ENCODE peak calls at places on chromosomes 4 and X, in seven cellular contexts. I, S, L, Z, A, Q and J are unnamed samples.

GRCh38 chrX:68196939-68197791 is 236.1 kb downstream of the OPHN1 start:
- DNase-seq in I (no peak), S (peak; percentile 40), L (peak; percentile 58), Z (peak; percentile 43), A (peak; percentile 60), Q (no peak), J (no peak)

GRCh38 chr4:182555997-182556418 is 312.8 kb downstream of the TENM3 start:
- DNase-seq in I (no peak), S (no peak), L (no peak), Z (no peak), A (peak; percentile 66), Q (no peak), J (peak; percentile 85)

GRCh38 chr4:9969526-9970398 is 51.5 kb downstream of the SLC2A9 start:
- DNase-seq in I (no peak), S (no peak), L (no peak), Z (no peak), A (no peak), Q (no peak), J (no peak)

GRCh38 chr4:108466936-108467902 is 153.2 kb upstream of the RPL34 start:
- DNase-seq in I (no peak), S (no peak), L (no peak), Z (no peak), A (no peak), Q (no peak), J (peak; percentile 73)

GRCh38 chr4:127832585-127832984 is 48.1 kb upstream of the PLK4 start:
- DNase-seq in I (no peak), S (no peak), L (no peak), Z (no peak), A (no peak), Q (no peak), J (no peak)

GRCh38 chr4:35520059-35520458 is 724.3 kb downstream of the ARAP2 start:
- DNase-seq in I (no peak), S (no peak), L (no peak), Z (peak; percentile 25), A (no peak), Q (no peak), J (no peak)

GRCh38 chr4:173518419-173519102 is 11.5 kb downstream of the HAND2 start:
- DNase-seq in I (no peak), S (no peak), L (peak; percentile 64), Z (no peak), A (peak; percentile 74), Q (no peak), J (no peak)

GRCh38 chrX:145041486-145041885 is 205.8 kb upstream of the SPANXN1 start:
- DNase-seq in I (no peak), S (no peak), L (no peak), Z (no peak), A (no peak), Q (no peak), J (no peak)

GRCh38 chrX:56248492-56248891 is 16.3 kb downstream of the KLF8 start:
- DNase-seq in I (peak; percentile 58), S (peak; percentile 10), L (peak; percentile 52), Z (peak; percentile 26), A (peak; percentile 78), Q (no peak), J (no peak)

GRCh38 chr4:128913228-128913627 is 103.7 kb downstream of the JADE1 start:
- DNase-seq in I (no peak), S (no peak), L (no peak), Z (no peak), A (no peak), Q (no peak), J (no peak)

GRCh38 chrX:69231903-69232302 is 66.7 kb upstream of the PJA1 start:
- DNase-seq in I (no peak), S (no peak), L (no peak), Z (no peak), A (peak; percentile 24), Q (no peak), J (no peak)

GRCh38 chrX:148203531-148203930 is 222.4 kb downstream of the FMR1NB start:
- DNase-seq in I (no peak), S (no peak), L (no peak), Z (no peak), A (no peak), Q (no peak), J (no peak)

GRCh38 chrX:139828037-139828436 is 104.8 kb downstream of the ATP11C start:
- DNase-seq in I (no peak), S (no peak), L (no peak), Z (no peak), A (no peak), Q (no peak), J (no peak)

GRCh38 chrX:3184176-3184930 is 143.1 kb downstream of the ARSF start:
- DNase-seq in I (no peak), S (no peak), L (no peak), Z (peak; percentile 4), A (no peak), Q (no peak), J (peak; percentile 88)

GRCh38 chr4:1250527-1250812 is 1.5 kb upstream of the CTBP1 start:
- DNase-seq in I (no peak), S (no peak), L (peak; percentile 8), Z (no peak), A (no peak), Q (no peak), J (no peak)

GRCh38 chrX:151830911-151831310 is 81.8 kb upstream of the MAGEA4 start:
- DNase-seq in I (no peak), S (no peak), L (no peak), Z (no peak), A (no peak), Q (no peak), J (no peak)

GRCh38 chr4:11074581-11075241 is 354.0 kb downstream of the HS3ST1 start:
- DNase-seq in I (no peak), S (no peak), L (no peak), Z (no peak), A (no peak), Q (no peak), J (no peak)

GRCh38 chr4:75542824-75543223 is 13.0 kb upstream of the ODAPH start:
- DNase-seq in I (no peak), S (no peak), L (no peak), Z (no peak), A (no peak), Q (no peak), J (peak; percentile 44)

GRCh38 chr4:3215733-3216132 is 33.2 kb upstream of the MSANTD1 start:
- DNase-seq in I (peak; percentile 6), S (no peak), L (no peak), Z (no peak), A (no peak), Q (no peak), J (no peak)

GRCh38 chr4:123892997-123893745 is 496.6 kb downstream of the SPRY1 start:
- DNase-seq in I (no peak), S (no peak), L (peak; percentile 64), Z (no peak), A (no peak), Q (no peak), J (no peak)

GRCh38 chr4:105620640-105621323 is 68.4 kb downstream of the ARHGEF38 start:
- DNase-seq in I (peak; percentile 57), S (peak; percentile 2), L (no peak), Z (no peak), A (no peak), Q (no peak), J (no peak)

GRCh38 chr4:99715286-99715685 is 57.7 kb upstream of the C4orf54 start:
- DNase-seq in I (no peak), S (no peak), L (no peak), Z (no peak), A (no peak), Q (no peak), J (no peak)

GRCh38 chrX:46209768-46210167 is 335.5 kb downstream of the ZNF674 start:
- DNase-seq in I (no peak), S (no peak), L (no peak), Z (no peak), A (no peak), Q (no peak), J (no peak)

GRCh38 chr4:75289843-75290616 is 224.2 kb downstream of the RCHY1 start:
- DNase-seq in I (no peak), S (no peak), L (no peak), Z (peak; percentile 60), A (peak; percentile 87), Q (no peak), J (no peak)

GRCh38 chr4:18075823-18076433 is 54.4 kb upstream of the LCORL start:
- DNase-seq in I (peak; percentile 53), S (no peak), L (peak; percentile 6), Z (no peak), A (peak; percentile 81), Q (no peak), J (no peak)
- TF ChIP-seq CTCF in I (peak; percentile 35), S (no peak), L (peak; percentile 38), Z (no peak), A (peak; percentile 67), Q (peak; percentile 25), J (no peak)

GRCh38 chrX:119549327-119550016 is 15.7 kb downstream of the STEEP1 start:
- DNase-seq in I (no peak), S (no peak), L (no peak), Z (no peak), A (no peak), Q (no peak), J (no peak)
- H3K27ac ChIP-seq in I (no peak overlapping the region), S (no peak overlapping the region), L (no peak overlapping the region), Z (no peak overlapping the region), A (no peak overlapping the region), Q (no peak overlapping the region), J (no peak overlapping the region)

DNA sequence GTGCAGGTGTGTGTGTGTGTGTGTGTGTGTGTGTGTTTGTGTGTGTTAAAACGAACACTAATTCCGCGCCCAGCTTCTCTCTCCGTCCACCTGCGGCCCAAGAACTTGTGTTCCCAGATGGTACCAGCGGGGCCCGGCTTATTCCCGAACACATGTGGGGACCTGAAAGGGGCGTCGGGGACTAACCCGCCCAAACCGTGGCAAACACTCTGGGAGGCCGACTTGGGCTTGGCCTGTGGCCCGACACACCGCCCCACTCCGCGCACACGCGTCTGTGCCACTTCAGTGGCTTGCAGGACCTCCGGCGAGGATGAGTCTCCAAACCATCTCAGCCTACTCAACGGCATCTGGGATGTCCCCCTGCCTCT is 870 bp upstream of the HHIP start:
- DNase-seq in I (peak; percentile 55), S (no peak), L (peak; percentile 17), Z (no peak), A (no peak), Q (no peak), J (no peak)
- H3K4me3 ChIP-seq in I (peak overlapping the region; percentile 62), S (peak overlapping the region; percentile 56), L (peak overlapping the region; percentile 43), Z (peak overlapping the region; percentile 44), A (no peak overlapping the region), Q (peak overlapping the region; percentile 63), J (peak overlapping the region; percentile 80)

DNA sequence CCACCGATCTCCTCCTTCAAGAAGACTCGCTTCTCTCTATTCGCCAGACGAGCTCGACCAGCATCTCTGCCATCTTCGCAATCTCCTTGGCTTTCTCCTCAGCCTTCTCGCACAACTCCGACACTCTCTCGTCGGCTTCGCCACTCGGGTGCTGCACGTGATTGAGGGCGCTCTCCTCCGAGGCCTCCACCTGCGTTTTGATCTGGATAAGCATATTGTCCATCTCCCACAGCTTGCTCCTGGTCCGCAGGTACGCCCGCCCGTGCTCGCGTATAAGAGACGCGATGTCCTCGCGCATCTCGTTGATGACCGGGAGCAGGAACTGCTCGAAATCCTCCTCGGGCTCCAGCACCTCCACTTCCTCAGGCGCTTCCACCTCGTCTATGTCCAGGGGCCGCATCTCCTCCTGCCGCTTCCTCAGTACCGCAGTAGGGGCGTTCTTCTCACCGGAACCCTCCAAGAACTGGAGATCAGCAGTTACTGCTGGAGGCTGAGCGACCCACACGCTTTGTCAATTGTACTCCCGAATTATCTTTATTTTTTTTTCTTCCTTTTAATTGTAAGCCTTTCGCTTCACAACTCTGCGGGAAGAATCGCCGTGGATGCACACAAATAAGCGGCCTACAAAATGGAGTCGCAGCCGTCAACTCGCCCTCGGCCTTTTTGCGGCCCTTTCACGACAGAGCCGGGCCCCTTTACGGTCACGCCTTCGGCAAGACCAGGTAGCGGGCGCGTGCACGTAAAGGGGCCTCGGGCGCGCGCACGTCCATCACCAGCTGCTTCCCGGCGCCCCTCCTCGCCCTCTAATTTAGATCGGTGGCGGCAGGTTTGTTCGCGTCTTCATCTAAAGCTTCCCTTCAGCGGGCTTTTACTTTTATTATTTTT is at the start of gene MRFAP1L1:
- DNase-seq in I (peak; percentile 98), S (peak; percentile 73), L (peak; percentile 95), Z (peak; percentile 96), A (peak; percentile 99), Q (peak; percentile 88), J (peak; percentile 92)
- TF ChIP-seq CTCF in I (peak; percentile 12), S (no peak), L (peak; percentile 31), Z (no peak), A (peak; percentile 53), Q (no peak), J (peak; percentile 29)